ENCODE peak calls at places on chromosomes 12 and 14, in four cellular contexts. One of them, this sample, is unnamed.

GRCh38 chr14:63747836-63748235 is 20.0 kb upstream of the SGPP1 start:
- DNase-seq in SK-N-SH: no peak
- DNase-seq in K562: no peak
- DNase-seq in GM12878: no peak
- DNase-seq in this sample: no peak

GRCh38 chr12:92257261-92257660 is 111.6 kb upstream of the BTG1 start:
- DNase-seq in GM12878: no peak
- DNase-seq in K562: no peak
- DNase-seq in SK-N-SH: no peak
- DNase-seq in this sample: no peak

GRCh38 chr12:53991077-53991460 is 6.1 kb downstream of the HOXC10 start:
- DNase-seq in GM12878: no peak
- DNase-seq in SK-N-SH: no peak
- DNase-seq in K562: no peak
- DNase-seq in this sample: no peak

GRCh38 chr12:46266382-46266791 is 2.5 kb downstream of the SLC38A1 start:
- DNase-seq in SK-N-SH: peak; percentile 41
- DNase-seq in K562: peak; percentile 67
- DNase-seq in GM12878: no peak
- DNase-seq in this sample: no peak

GRCh38 chr14:94411638-94412037 is 23.2 kb upstream of the SERPINA1 start:
- DNase-seq in SK-N-SH: no peak
- DNase-seq in K562: no peak
- DNase-seq in GM12878: no peak
- DNase-seq in this sample: no peak

GRCh38 chr12:98446716-98447115 is 68.7 kb upstream of the TMPO start:
- DNase-seq in SK-N-SH: no peak
- DNase-seq in GM12878: no peak
- DNase-seq in K562: no peak
- DNase-seq in this sample: no peak

GRCh38 chr12:40697566-40698257 is 5.5 kb downstream of the CNTN1 start:
- DNase-seq in GM12878: no peak
- DNase-seq in SK-N-SH: peak; percentile 58
- DNase-seq in K562: no peak
- DNase-seq in this sample: no peak

GRCh38 chr12:121990692-121991603 is 30.7 kb upstream of the BCL7A start:
- DNase-seq in GM12878: peak; percentile 86
- DNase-seq in K562: no peak
- DNase-seq in SK-N-SH: no peak
- DNase-seq in this sample: no peak

GRCh38 chr14:77044776-77045569 is 16.5 kb upstream of the IRF2BPL start:
- DNase-seq in GM12878: no peak
- DNase-seq in K562: no peak
- DNase-seq in SK-N-SH: no peak
- DNase-seq in this sample: no peak

GRCh38 chr14:92925446-92925845 is 2.5 kb downstream of the CHGA start:
- DNase-seq in SK-N-SH: no peak
- DNase-seq in GM12878: no peak
- DNase-seq in K562: no peak
- DNase-seq in this sample: no peak

GRCh38 chr12:66329941-66330340 is 27.6 kb downstream of the HELB start:
- DNase-seq in SK-N-SH: no peak
- DNase-seq in GM12878: no peak
- DNase-seq in K562: no peak
- DNase-seq in this sample: no peak

GRCh38 chr14:38098074-38098846 is 109.4 kb upstream of the SSTR1 start:
- DNase-seq in GM12878: no peak
- DNase-seq in K562: no peak
- DNase-seq in SK-N-SH: no peak
- DNase-seq in this sample: no peak

GRCh38 chr14:93079865-93080403 is 35.8 kb downstream of the ITPK1 start:
- DNase-seq in SK-N-SH: no peak
- DNase-seq in K562: no peak
- DNase-seq in GM12878: no peak
- DNase-seq in this sample: no peak

GRCh38 chr12:47828967-47829482 is 9.3 kb upstream of the HDAC7 start:
- DNase-seq in SK-N-SH: peak; percentile 83
- DNase-seq in K562: peak; percentile 91
- DNase-seq in GM12878: no peak
- DNase-seq in this sample: peak; percentile 58

GRCh38 chr14:100038065-100038464 is 27.2 kb upstream of the EVL start:
- DNase-seq in K562: no peak
- DNase-seq in GM12878: no peak
- DNase-seq in SK-N-SH: no peak
- DNase-seq in this sample: no peak

GRCh38 chr14:80498533-80498932 is 287.2 kb upstream of the DIO2 start:
- DNase-seq in K562: no peak
- DNase-seq in SK-N-SH: no peak
- DNase-seq in GM12878: no peak
- DNase-seq in this sample: no peak

GRCh38 chr12:124660846-124661245 is 93.4 kb upstream of the NCOR2 start:
- DNase-seq in SK-N-SH: no peak
- DNase-seq in K562: no peak
- DNase-seq in GM12878: no peak
- DNase-seq in this sample: no peak

GRCh38 chr12:39638178-39638577 is 18.6 kb upstream of the ABCD2 start:
- DNase-seq in SK-N-SH: no peak
- DNase-seq in GM12878: no peak
- DNase-seq in K562: no peak
- DNase-seq in this sample: no peak
- TF ChIP-seq USF2 in SK-N-SH: no peak
- TF ChIP-seq USF2 in GM12878: no peak
- TF ChIP-seq USF2 in K562: no peak
- TF ChIP-seq USF2 in this sample: no peak

DNA sequence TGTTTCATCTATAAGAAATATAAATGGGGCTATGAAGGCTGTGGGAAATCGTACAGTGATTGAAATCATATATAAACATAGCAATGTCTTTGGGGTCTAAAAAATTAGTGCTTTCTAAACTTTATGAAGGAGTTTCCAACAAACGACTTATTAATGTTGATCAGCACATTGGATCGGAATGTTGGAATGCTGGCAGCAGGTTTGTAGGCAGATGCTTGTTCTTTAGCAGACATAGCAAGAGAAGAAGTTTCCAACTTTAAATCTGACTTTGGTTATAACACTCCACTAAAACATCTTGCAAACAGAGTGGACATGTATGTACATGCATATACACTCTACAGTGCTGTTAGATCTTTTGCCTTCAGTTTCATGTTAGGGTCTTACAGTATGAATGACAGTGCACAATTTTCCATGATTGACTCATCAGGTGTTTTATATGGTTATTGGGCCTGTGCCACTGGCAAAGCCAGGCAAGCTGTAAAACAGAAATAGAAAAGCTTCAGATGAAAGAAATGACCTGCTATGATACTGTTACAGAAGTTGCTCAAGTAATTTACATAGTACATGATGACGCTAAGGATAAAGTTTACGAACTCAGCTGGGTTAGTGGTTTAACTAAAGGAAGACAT is 14.2 kb upstream of the DHRS7 start:
- DNase-seq in SK-N-SH: no peak
- DNase-seq in GM12878: no peak
- DNase-seq in K562: no peak
- DNase-seq in this sample: no peak
- TF ChIP-seq USF1 in SK-N-SH: no peak
- TF ChIP-seq USF1 in GM12878: no peak
- TF ChIP-seq USF1 in K562: no peak
- TF ChIP-seq USF1 in this sample: no peak

GRCh38 chr12:62625238-62625637 is 158.6 kb downstream of the MON2 start:
- DNase-seq in SK-N-SH: no peak
- DNase-seq in GM12878: no peak
- DNase-seq in K562: no peak
- DNase-seq in this sample: no peak
- TF ChIP-seq USF2 in SK-N-SH: no peak
- TF ChIP-seq USF2 in GM12878: no peak
- TF ChIP-seq USF2 in K562: no peak
- TF ChIP-seq USF2 in this sample: no peak

GRCh38 chr14:58787601-58788000 is 149.8 kb downstream of the DACT1 start:
- DNase-seq in K562: no peak
- DNase-seq in SK-N-SH: no peak
- DNase-seq in GM12878: no peak
- DNase-seq in this sample: no peak
- TF ChIP-seq USF1 in K562: no peak
- TF ChIP-seq USF1 in SK-N-SH: no peak
- TF ChIP-seq USF1 in GM12878: no peak
- TF ChIP-seq USF1 in this sample: no peak

This sample was measured in WTC11.